ENCODE peak calls at places on chromosomes 2 and 18, in seven cellular contexts. One of them, this sample, is unnamed.

GRCh38 chr2:133801956-133802355 is 233.7 kb upstream of the NCKAP5 start:
- DNase-seq in HepG2: no peak
- DNase-seq in A549: no peak
- DNase-seq in ovary: no peak
- DNase-seq in sigmoid colon: no peak
- DNase-seq in stomach: no peak
- DNase-seq in tibial nerve: no peak
- DNase-seq in this sample: no peak

GRCh38 chr18:55477537-55478300 is 110.3 kb downstream of the TCF4 start:
- DNase-seq in HepG2: no peak
- DNase-seq in A549: no peak
- DNase-seq in ovary: no peak
- DNase-seq in sigmoid colon: no peak
- DNase-seq in stomach: no peak
- DNase-seq in tibial nerve: peak; percentile 27
- DNase-seq in this sample: no peak

GRCh38 chr2:146844226-146844990 is 1000.4 kb upstream of the ACVR2A start:
- DNase-seq in HepG2: no peak
- DNase-seq in A549: no peak
- DNase-seq in ovary: no peak
- DNase-seq in sigmoid colon: no peak
- DNase-seq in stomach: no peak
- DNase-seq in tibial nerve: no peak
- DNase-seq in this sample: no peak

GRCh38 chr2:120613742-120614481 is 121.8 kb upstream of the GLI2 start:
- DNase-seq in HepG2: no peak
- DNase-seq in A549: no peak
- DNase-seq in ovary: no peak
- DNase-seq in sigmoid colon: no peak
- DNase-seq in stomach: no peak
- DNase-seq in tibial nerve: no peak
- DNase-seq in this sample: no peak

GRCh38 chr2:40032650-40033319 is 253.7 kb upstream of the THUMPD2 start:
- DNase-seq in HepG2: no peak
- DNase-seq in A549: no peak
- DNase-seq in ovary: no peak
- DNase-seq in sigmoid colon: no peak
- DNase-seq in stomach: no peak
- DNase-seq in tibial nerve: no peak
- DNase-seq in this sample: no peak

GRCh38 chr2:74024216-74024615 is 39.5 kb downstream of the TET3 start:
- DNase-seq in HepG2: no peak
- DNase-seq in A549: no peak
- DNase-seq in ovary: no peak
- DNase-seq in sigmoid colon: no peak
- DNase-seq in stomach: no peak
- DNase-seq in tibial nerve: no peak
- DNase-seq in this sample: no peak

GRCh38 chr2:18425186-18425585 is 135.3 kb downstream of the RDH14 start:
- DNase-seq in HepG2: no peak
- DNase-seq in A549: no peak
- DNase-seq in ovary: no peak
- DNase-seq in sigmoid colon: no peak
- DNase-seq in stomach: no peak
- DNase-seq in tibial nerve: no peak
- DNase-seq in this sample: no peak

GRCh38 chr18:46416706-46417638 is 240.0 kb downstream of the LOXHD1 start:
- DNase-seq in HepG2: no peak
- DNase-seq in A549: no peak
- DNase-seq in ovary: no peak
- DNase-seq in sigmoid colon: no peak
- DNase-seq in stomach: no peak
- DNase-seq in tibial nerve: no peak
- DNase-seq in this sample: no peak

GRCh38 chr2:178401994-178402437 is 49.0 kb downstream of the PRKRA start:
- DNase-seq in HepG2: no peak
- DNase-seq in A549: no peak
- DNase-seq in ovary: no peak
- DNase-seq in sigmoid colon: no peak
- DNase-seq in stomach: no peak
- DNase-seq in tibial nerve: no peak
- DNase-seq in this sample: no peak

DNA sequence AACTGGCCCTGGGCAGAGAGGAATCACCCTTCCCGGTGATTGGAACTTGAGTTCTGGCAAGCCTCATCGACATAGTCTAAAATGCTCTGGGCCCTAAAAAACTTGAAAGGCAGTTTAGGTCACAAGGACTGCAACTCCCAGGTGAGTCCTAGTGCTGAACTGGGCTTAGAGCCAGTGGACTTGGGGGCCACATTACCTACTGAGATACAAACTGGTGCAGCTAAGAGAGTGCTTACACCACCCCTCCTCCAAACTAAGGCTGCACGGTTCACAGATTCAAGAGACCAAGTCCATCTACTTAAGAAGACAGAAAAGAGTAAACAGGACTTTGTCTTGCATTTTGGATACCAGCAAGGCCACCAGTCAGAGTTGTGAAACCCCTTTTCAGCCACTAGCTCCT is 25.3 kb downstream of the ZNF519 start:
- DNase-seq in HepG2: no peak
- DNase-seq in A549: no peak
- DNase-seq in ovary: no peak
- DNase-seq in sigmoid colon: no peak
- DNase-seq in stomach: no peak
- DNase-seq in tibial nerve: no peak
- DNase-seq in this sample: no peak
- H3K9me3 ChIP-seq in HepG2: peaks cover 53% of the 10 kb centered on the region
- H3K9me3 ChIP-seq in A549: peaks cover 43% of the 10 kb centered on the region
- H3K9me3 ChIP-seq in ovary: no peaks in the 10 kb centered on the region
- H3K9me3 ChIP-seq in sigmoid colon: peaks cover 9% of the 10 kb centered on the region
- H3K9me3 ChIP-seq in stomach: peaks cover 55% of the 10 kb centered on the region
- H3K9me3 ChIP-seq in tibial nerve: peaks cover 3% of the 10 kb centered on the region
- H3K9me3 ChIP-seq in this sample: peaks cover 26% of the 10 kb centered on the region

GRCh38 chr2:108614043-108614435 is 79.8 kb downstream of the LIMS1 start:
- DNase-seq in HepG2: no peak
- DNase-seq in A549: no peak
- DNase-seq in ovary: no peak
- DNase-seq in sigmoid colon: no peak
- DNase-seq in stomach: no peak
- DNase-seq in tibial nerve: no peak
- DNase-seq in this sample: no peak

GRCh38 chr2:108614659-108615058 is 80.4 kb downstream of the LIMS1 start:
- DNase-seq in HepG2: no peak
- DNase-seq in A549: no peak
- DNase-seq in ovary: no peak
- DNase-seq in sigmoid colon: no peak
- DNase-seq in stomach: no peak
- DNase-seq in tibial nerve: no peak
- DNase-seq in this sample: no peak

GRCh38 chr2:108615480-108616090 is 81.3 kb downstream of the LIMS1 start:
- DNase-seq in HepG2: peak; percentile 26
- DNase-seq in A549: no peak
- DNase-seq in ovary: no peak
- DNase-seq in sigmoid colon: no peak
- DNase-seq in stomach: no peak
- DNase-seq in tibial nerve: no peak
- DNase-seq in this sample: no peak

GRCh38 chr2:108616290-108616689 is 82.0 kb downstream of the LIMS1 start:
- DNase-seq in HepG2: no peak
- DNase-seq in A549: no peak
- DNase-seq in ovary: no peak
- DNase-seq in sigmoid colon: no peak
- DNase-seq in stomach: no peak
- DNase-seq in tibial nerve: no peak
- DNase-seq in this sample: no peak

DNA sequence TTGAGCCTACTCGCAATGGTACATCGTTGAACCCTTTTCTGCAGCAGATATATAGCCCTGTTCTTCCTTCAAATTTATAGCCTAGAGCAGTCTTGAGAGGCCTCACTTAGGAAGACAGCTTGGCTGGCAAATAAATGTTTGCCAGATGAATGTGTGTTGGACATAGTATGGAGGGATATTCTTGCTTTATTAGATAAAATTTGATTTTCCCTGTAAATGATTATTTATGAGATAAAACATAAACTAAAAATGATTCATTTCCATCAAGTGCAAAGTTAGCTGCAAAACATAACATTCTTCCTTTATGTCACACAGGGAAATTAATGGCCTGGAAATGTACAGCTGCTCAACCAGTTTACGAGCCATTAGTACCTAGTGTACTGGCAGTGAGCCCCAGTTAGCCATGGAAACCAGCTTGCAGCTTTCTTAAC is 82.5 kb downstream of the LIMS1 start:
- DNase-seq in HepG2: no peak
- DNase-seq in A549: no peak
- DNase-seq in ovary: no peak
- DNase-seq in sigmoid colon: no peak
- DNase-seq in stomach: peak; percentile 79
- DNase-seq in tibial nerve: no peak
- DNase-seq in this sample: no peak
- TF ChIP-seq EP300 in HepG2: no peak
- TF ChIP-seq EP300 in A549: no peak
- TF ChIP-seq EP300 in ovary: no peak
- TF ChIP-seq EP300 in sigmoid colon: no peak
- TF ChIP-seq EP300 in stomach: no peak
- TF ChIP-seq EP300 in tibial nerve: no peak
- TF ChIP-seq EP300 in this sample: no peak

DNA sequence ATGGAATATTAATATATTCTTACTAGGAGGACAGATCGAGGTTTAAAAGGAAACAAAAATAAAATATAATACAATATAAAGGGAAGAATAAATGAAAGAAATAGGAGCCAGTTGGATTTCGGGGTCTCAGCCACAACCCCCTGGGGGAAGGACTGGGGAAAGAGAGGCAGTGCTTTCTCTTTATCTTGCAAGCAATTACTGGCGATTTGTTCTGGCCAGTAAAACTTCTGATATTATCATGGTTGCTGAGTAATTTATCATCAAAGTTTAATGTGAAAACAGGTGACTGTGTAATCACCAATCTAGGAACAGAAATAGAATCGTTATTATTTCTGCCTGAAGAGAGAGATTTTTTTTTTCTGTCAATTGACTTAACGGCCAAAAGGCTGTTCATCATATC is 917.7 kb upstream of the CELF4 start:
- DNase-seq in HepG2: no peak
- DNase-seq in A549: no peak
- DNase-seq in ovary: no peak
- DNase-seq in sigmoid colon: no peak
- DNase-seq in stomach: no peak
- DNase-seq in tibial nerve: no peak
- DNase-seq in this sample: no peak
- H3K9me3 ChIP-seq in HepG2: peaks cover 10% of the 10 kb centered on the region
- H3K9me3 ChIP-seq in A549: no peaks in the 10 kb centered on the region
- H3K9me3 ChIP-seq in ovary: no peaks in the 10 kb centered on the region
- H3K9me3 ChIP-seq in sigmoid colon: no peaks in the 10 kb centered on the region
- H3K9me3 ChIP-seq in stomach: no peaks in the 10 kb centered on the region
- H3K9me3 ChIP-seq in tibial nerve: no peaks in the 10 kb centered on the region
- H3K9me3 ChIP-seq in this sample: no peaks in the 10 kb centered on the region

GRCh38 chr18:23400918-23401317 is 52.2 kb upstream of the RIOK3 start:
- DNase-seq in HepG2: no peak
- DNase-seq in A549: no peak
- DNase-seq in ovary: no peak
- DNase-seq in sigmoid colon: no peak
- DNase-seq in stomach: no peak
- DNase-seq in tibial nerve: no peak
- DNase-seq in this sample: no peak

GRCh38 chr18:23398401-23398800 is 54.7 kb upstream of the RIOK3 start:
- DNase-seq in HepG2: no peak
- DNase-seq in A549: no peak
- DNase-seq in ovary: no peak
- DNase-seq in sigmoid colon: no peak
- DNase-seq in stomach: no peak
- DNase-seq in tibial nerve: no peak
- DNase-seq in this sample: no peak

GRCh38 chr18:23403310-23403709 is 49.8 kb upstream of the RIOK3 start:
- DNase-seq in HepG2: no peak
- DNase-seq in A549: no peak
- DNase-seq in ovary: no peak
- DNase-seq in sigmoid colon: no peak
- DNase-seq in stomach: no peak
- DNase-seq in tibial nerve: no peak
- DNase-seq in this sample: no peak

GRCh38 chr18:23399067-23399466 is 54.0 kb upstream of the RIOK3 start:
- DNase-seq in HepG2: no peak
- DNase-seq in A549: no peak
- DNase-seq in ovary: no peak
- DNase-seq in sigmoid colon: no peak
- DNase-seq in stomach: no peak
- DNase-seq in tibial nerve: no peak
- DNase-seq in this sample: no peak

GRCh38 chr18:23401400-23402347 is 51.4 kb upstream of the RIOK3 start:
- DNase-seq in HepG2: peak; percentile 81
- DNase-seq in A549: no peak
- DNase-seq in ovary: peak; percentile 68
- DNase-seq in sigmoid colon: no peak
- DNase-seq in stomach: peak; percentile 56
- DNase-seq in tibial nerve: no peak
- DNase-seq in this sample: peak; percentile 47
- TF ChIP-seq EP300 in HepG2: peak; percentile 82
- TF ChIP-seq EP300 in A549: no peak
- TF ChIP-seq EP300 in ovary: no peak
- TF ChIP-seq EP300 in sigmoid colon: no peak
- TF ChIP-seq EP300 in stomach: no peak
- TF ChIP-seq EP300 in tibial nerve: no peak
- TF ChIP-seq EP300 in this sample: no peak

DNA sequence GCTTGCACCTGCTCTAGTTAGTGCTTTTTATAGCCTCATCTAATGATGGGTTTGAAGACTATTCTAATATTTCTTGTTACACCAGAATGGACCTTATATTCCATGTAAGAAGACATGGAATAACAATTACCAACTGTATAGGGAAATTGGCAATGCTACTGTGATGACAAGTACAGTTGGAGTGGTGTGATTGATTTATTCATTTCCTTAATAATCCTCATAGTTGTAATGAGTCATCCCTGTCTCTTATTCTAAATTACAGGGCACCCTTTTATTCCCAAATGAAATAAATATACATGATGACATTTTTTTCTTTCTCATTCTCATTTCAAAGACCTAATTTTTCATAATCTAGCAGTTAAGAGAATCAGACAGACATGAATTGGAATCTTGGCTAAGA is 18.3 kb upstream of the TLK1 start:
- DNase-seq in HepG2: no peak
- DNase-seq in A549: no peak
- DNase-seq in ovary: no peak
- DNase-seq in sigmoid colon: no peak
- DNase-seq in stomach: no peak
- DNase-seq in tibial nerve: no peak
- DNase-seq in this sample: no peak
- H3K9me3 ChIP-seq in HepG2: no peaks in the 10 kb centered on the region
- H3K9me3 ChIP-seq in A549: no peaks in the 10 kb centered on the region
- H3K9me3 ChIP-seq in ovary: no peaks in the 10 kb centered on the region
- H3K9me3 ChIP-seq in sigmoid colon: no peaks in the 10 kb centered on the region
- H3K9me3 ChIP-seq in stomach: no peaks in the 10 kb centered on the region
- H3K9me3 ChIP-seq in tibial nerve: no peaks in the 10 kb centered on the region
- H3K9me3 ChIP-seq in this sample: no peaks in the 10 kb centered on the region

GRCh38 chr2:136767030-136767429 is 1.7 kb downstream of the THSD7B start:
- DNase-seq in HepG2: no peak
- DNase-seq in A549: no peak
- DNase-seq in ovary: no peak
- DNase-seq in sigmoid colon: no peak
- DNase-seq in stomach: no peak
- DNase-seq in tibial nerve: no peak
- DNase-seq in this sample: no peak
- TF ChIP-seq EP300 in HepG2: no peak
- TF ChIP-seq EP300 in A549: no peak
- TF ChIP-seq EP300 in ovary: no peak
- TF ChIP-seq EP300 in sigmoid colon: no peak
- TF ChIP-seq EP300 in stomach: no peak
- TF ChIP-seq EP300 in tibial nerve: no peak
- TF ChIP-seq EP300 in this sample: no peak